ENCODE peak calls at places on chromosome 13, in five cellular contexts. H is fibroblast of mammary gland, D is A673, N is breast epithelium, O is tibial nerve. J is an unnamed sample.

GRCh38 chr13:61170791-61171330 is 244.8 kb downstream of the PCDH20 start:
- DNase-seq in N (no peak), H (no peak), D (peak; percentile 31), O (no peak), J (no peak)

GRCh38 chr13:48411281-48412099 is 1.4 kb downstream of the LPAR6 start:
- DNase-seq in H (peak; percentile 26), O (no peak), D (peak; percentile 34), N (no peak), J (no peak)

GRCh38 chr13:40503026-40503425 is 163.4 kb downstream of the FOXO1 start:
- DNase-seq in O (no peak), H (peak; percentile 14), N (no peak), D (no peak), J (no peak)

GRCh38 chr13:59846845-59847620 is 316.7 kb downstream of the DIAPH3 start:
- DNase-seq in N (no peak), D (no peak), O (no peak), H (no peak), J (no peak)

GRCh38 chr13:33316890-33317289 is 31.3 kb upstream of the STARD13 start:
- DNase-seq in H (no peak), D (no peak), N (no peak), O (no peak), J (no peak)

GRCh38 chr13:60329221-60329983 is 67.6 kb upstream of the TDRD3 start:
- DNase-seq in H (peak; percentile 25), N (no peak), O (no peak), D (peak; percentile 93), J (no peak)

GRCh38 chr13:94546071-94546839 is 49.7 kb downstream of the TGDS start:
- DNase-seq in H (no peak), D (no peak), N (no peak), O (no peak), J (no peak)

GRCh38 chr13:63092461-63092860 is 1676.8 kb upstream of the PCDH20 start:
- DNase-seq in H (no peak), N (no peak), O (no peak), D (no peak), J (no peak)

GRCh38 chr13:49086711-49087110 is 111.0 kb downstream of the FNDC3A start:
- DNase-seq in D (peak; percentile 11), O (no peak), H (peak; percentile 83), N (no peak), J (no peak)

GRCh38 chr13:50788551-50788950 is 54.9 kb downstream of the DLEU7 start:
- DNase-seq in N (no peak), H (no peak), O (no peak), D (no peak), J (no peak)

GRCh38 chr13:113761136-113761535 is 2.1 kb downstream of the TMEM255B start:
- DNase-seq in D (no peak), O (no peak), N (no peak), H (no peak), J (no peak)

GRCh38 chr13:54373211-54373610 is 1344.6 kb downstream of the OLFM4 start:
- DNase-seq in D (no peak), O (no peak), N (no peak), H (no peak), J (no peak)

GRCh38 chr13:89865331-89865833 is 1482.1 kb upstream of the MIR17HG start:
- DNase-seq in N (no peak), H (no peak), O (no peak), D (no peak), J (no peak)

GRCh38 chr13:30049692-30050091 is 199.3 kb upstream of the UBL3 start:
- DNase-seq in O (no peak), N (peak; percentile 24), H (no peak), D (no peak), J (no peak)

GRCh38 chr13:83153833-83154232 is 728.4 kb downstream of the SLITRK1 start:
- DNase-seq in H (no peak), N (no peak), D (no peak), O (no peak), J (no peak)

GRCh38 chr13:27619711-27620376 is 485 bp downstream of the LNX2 start:
- DNase-seq in N (peak; percentile 22), H (peak; percentile 30), D (peak; percentile 43), O (no peak), J (no peak)

GRCh38 chr13:76879876-76880270 is 6.3 kb downstream of the KCTD12 start:
- DNase-seq in O (no peak), D (no peak), N (no peak), H (no peak), J (no peak)

GRCh38 chr13:46146898-46147297 is 35.1 kb downstream of the LCP1 start:
- DNase-seq in O (no peak), H (peak; percentile 18), D (peak; percentile 67), N (no peak), J (no peak)

GRCh38 chr13:27419333-27419732 is 5.1 kb upstream of the GTF3A start:
- DNase-seq in N (no peak), O (no peak), H (no peak), D (no peak), J (no peak)

GRCh38 chr13:106602178-106602577 is 34.2 kb upstream of the ARGLU1 start:
- DNase-seq in D (no peak), N (no peak), H (no peak), O (no peak), J (no peak)

GRCh38 chr13:112032186-112032835 is 34.6 kb upstream of the SOX1 start:
- DNase-seq in N (peak; percentile 27), D (no peak), O (no peak), H (peak; percentile 4), J (no peak)

GRCh38 chr13:29524641-29525040 is 70.8 kb downstream of the SLC7A1 start:
- DNase-seq in N (no peak), O (no peak), H (no peak), D (no peak), J (no peak)

GRCh38 chr13:67230774-67231480 is 791 bp upstream of the PCDH9 start:
- DNase-seq in O (peak; percentile 32), N (peak; percentile 24), D (peak; percentile 65), H (peak; percentile 62), J (peak; percentile 78)

GRCh38 chr13:35672611-35673010 is 196.1 kb upstream of the MAB21L1 start:
- DNase-seq in D (no peak), H (no peak), N (no peak), O (no peak), J (no peak)

DNA sequence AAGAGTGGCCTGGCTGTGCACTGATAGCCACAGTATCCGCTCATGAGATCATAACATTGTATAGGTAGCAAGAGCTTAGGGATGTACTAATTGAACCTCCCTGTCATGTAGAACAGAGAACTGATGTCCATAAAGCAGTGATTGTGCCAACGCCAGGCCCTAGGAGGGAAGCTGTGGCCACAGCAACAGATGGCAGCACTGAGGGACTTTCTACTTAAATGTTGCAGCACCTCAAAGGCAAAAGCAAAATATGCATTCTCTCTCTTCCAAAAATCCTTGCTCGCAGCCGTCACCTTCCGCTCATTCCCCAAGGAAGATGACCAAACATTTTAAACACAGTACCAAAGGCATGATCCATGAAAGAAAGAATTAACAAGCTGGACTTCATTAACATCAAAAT is 32.3 kb downstream of the COL4A1 start:
- DNase-seq in N (no peak), H (no peak), D (peak; percentile 18), O (no peak), J (no peak)
- TF ChIP-seq CTCF in N (no peak), H (peak; percentile 23), D (peak; percentile 51), O (no peak), J (no peak)

DNA sequence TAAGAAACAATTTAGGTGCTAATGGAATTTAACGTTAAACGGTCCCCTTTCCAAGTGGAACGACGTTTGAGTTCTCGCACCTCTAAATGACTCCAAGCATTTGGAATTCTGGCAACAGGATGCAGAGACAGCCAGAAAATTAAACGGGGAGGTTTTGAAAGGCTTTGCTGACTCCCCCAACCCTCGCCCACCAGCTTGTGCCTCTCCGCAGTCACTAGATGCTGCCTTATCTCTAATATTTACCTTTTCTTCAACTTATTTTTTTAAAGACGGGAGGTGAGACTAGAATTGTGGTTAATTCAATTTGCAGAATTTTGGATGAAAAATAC is 2.5 kb downstream of the ZIC2 start:
- DNase-seq in O (no peak), H (no peak), N (no peak), D (peak; percentile 55), J (no peak)
- H3K4me3 ChIP-seq in O (no peak overlapping the region), H (no peak overlapping the region), N (no peak overlapping the region), D (peak overlapping the region; percentile 95), J (no peak overlapping the region)

GRCh38 chr13:91406619-91407018 is 8.2 kb downstream of the GPC5 start:
- DNase-seq in H (peak; percentile 54), D (peak; percentile 85), O (no peak), N (no peak), J (no peak)
- TF ChIP-seq CTCF in H (peak; percentile 63), D (peak; percentile 73), O (no peak), N (no peak), J (no peak)

GRCh38 chr13:25095862-25096453 is at the start of gene PABPC3:
- DNase-seq in O (no peak), H (no peak), N (no peak), D (no peak), J (no peak)
- H3K4me3 ChIP-seq in O (peak within 1 kb of the TSS; percentile 32), H (peak within 1 kb of the TSS; percentile 16), N (no peak within 1 kb of the TSS), D (no peak within 1 kb of the TSS), J (peak within 1 kb of the TSS; percentile 47)

DNA sequence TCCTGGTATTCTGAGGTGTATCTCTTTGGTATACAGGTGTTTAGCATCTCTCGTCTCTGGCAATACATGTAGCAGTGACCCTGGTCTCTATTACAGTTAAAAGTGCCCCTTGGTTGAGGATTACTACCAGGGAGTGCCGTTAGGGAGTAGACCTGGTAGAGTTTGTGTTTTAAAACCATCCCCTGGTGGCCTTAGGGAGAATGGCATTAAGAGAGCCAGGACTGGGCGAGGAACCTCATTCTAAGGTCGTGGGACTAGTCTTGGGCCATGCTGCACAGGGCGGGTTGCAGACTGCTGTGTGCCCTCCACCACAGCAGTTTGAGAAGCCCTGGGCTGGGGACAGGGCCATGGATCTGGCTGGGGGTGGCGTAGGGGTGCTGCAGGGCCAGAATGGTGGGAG is 35.0 kb downstream of the B3GLCT start:
- DNase-seq in H (peak; percentile 8), N (no peak), D (peak; percentile 11), O (no peak), J (no peak)
- TF ChIP-seq CTCF in H (peak; percentile 31), N (no peak), D (peak; percentile 25), O (no peak), J (no peak)

GRCh38 chr13:98940325-98940724 is 37.5 kb downstream of the DOCK9 start:
- DNase-seq in H (peak; percentile 12), N (no peak), O (no peak), D (no peak), J (no peak)
- H3K4me3 ChIP-seq in H (no peak overlapping the region), N (no peak overlapping the region), O (no peak overlapping the region), D (no peak overlapping the region), J (no peak overlapping the region)

GRCh38 chr13:87324558-87324957 is 346.6 kb upstream of the SLITRK5 start:
- DNase-seq in D (no peak), N (no peak), H (no peak), O (no peak), J (no peak)

GRCh38 chr13:87322386-87322785 is 348.8 kb upstream of the SLITRK5 start:
- DNase-seq in D (no peak), H (no peak), N (no peak), O (no peak), J (no peak)
- TF ChIP-seq CTCF in D (no peak), H (no peak), N (no peak), O (no peak), J (no peak)

DNA sequence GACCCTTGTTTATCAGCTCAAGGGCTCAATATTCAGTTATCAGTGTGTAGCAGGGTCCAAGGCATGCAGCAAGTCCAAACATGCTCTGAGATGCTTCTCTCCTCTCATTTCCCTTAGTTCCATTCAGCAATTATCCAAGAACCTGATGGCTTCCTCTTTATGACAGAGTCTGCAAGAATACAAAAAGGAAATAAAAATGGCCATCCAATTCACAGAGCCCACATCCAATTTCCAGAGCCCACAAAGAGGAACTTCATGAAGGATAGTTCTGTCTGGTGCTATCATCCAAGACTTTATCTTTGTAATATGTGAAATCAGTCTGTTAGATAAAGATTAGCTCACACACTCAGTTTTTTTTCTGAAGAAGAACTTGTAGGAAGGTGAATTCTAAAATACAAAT is 217.2 kb downstream of the LACC1 start:
- DNase-seq in D (no peak), N (no peak), H (no peak), O (no peak), J (no peak)
- H3K4me3 ChIP-seq in D (no peak overlapping the region), N (no peak overlapping the region), H (no peak overlapping the region), O (no peak overlapping the region), J (no peak overlapping the region)

J was measured in coronary artery.